ENCODE peak calls at places on chromosomes 3 and 15, in five cellular contexts. M is cardiac muscle cell, Z is osteoblast, U is H1, F is left ventricle myocardium inferior. Y is an unnamed sample. For H3K4me1, the result is how much of the 10 kb centered on the place peaks cover.

GRCh38 chr3:151171145-151171544 is 31.9 kb downstream of the GPR171 start:
- DNase-seq in F (no peak), M (no peak), Z (no peak), U (no peak), Y (no peak)

GRCh38 chr3:123027292-123028232 is at the start of gene SEMA5B:
- DNase-seq in M (peak), F (peak), Z (peak), U (no peak), Y (peak)

GRCh38 chr3:43425829-43426228 is 139.5 kb downstream of the SNRK start:
- DNase-seq in F (no peak), Z (no peak), U (no peak), M (no peak), Y (no peak)

GRCh38 chr3:108097326-108098035 is 6.7 kb upstream of the CD47 start:
- DNase-seq in F (no peak), M (no peak), Z (no peak), U (no peak), Y (no peak)

GRCh38 chr3:194072097-194072428 is 63.9 kb upstream of the HES1 start:
- DNase-seq in M (no peak), F (no peak), U (no peak), Z (no peak), Y (no peak)

GRCh38 chr3:127454968-127455367 is 135.6 kb downstream of the TPRA1 start:
- DNase-seq in F (no peak), M (no peak), Z (peak), U (no peak), Y (peak)

GRCh38 chr15:48112242-48112641 is 8.5 kb upstream of the SLC24A5 start:
- DNase-seq in M (peak), F (no peak), U (peak), Z (no peak), Y (no peak)

GRCh38 chr3:66101901-66102300 is 63.2 kb upstream of the MAGI1 start:
- DNase-seq in F (no peak), U (no peak), M (no peak), Z (no peak), Y (no peak)

GRCh38 chr15:48283361-48284157 is 47.7 kb upstream of the DUT start:
- DNase-seq in F (no peak), M (no peak), U (no peak), Z (no peak), Y (no peak)

GRCh38 chr3:170908235-170909116 is at the start of gene EIF5A2:
- DNase-seq in F (peak), M (peak), U (peak), Z (peak), Y (peak)
- H3K4me1 ChIP-seq in F (under half), M (under half), U (under half), Z (under half), Y (under half)

DNA sequence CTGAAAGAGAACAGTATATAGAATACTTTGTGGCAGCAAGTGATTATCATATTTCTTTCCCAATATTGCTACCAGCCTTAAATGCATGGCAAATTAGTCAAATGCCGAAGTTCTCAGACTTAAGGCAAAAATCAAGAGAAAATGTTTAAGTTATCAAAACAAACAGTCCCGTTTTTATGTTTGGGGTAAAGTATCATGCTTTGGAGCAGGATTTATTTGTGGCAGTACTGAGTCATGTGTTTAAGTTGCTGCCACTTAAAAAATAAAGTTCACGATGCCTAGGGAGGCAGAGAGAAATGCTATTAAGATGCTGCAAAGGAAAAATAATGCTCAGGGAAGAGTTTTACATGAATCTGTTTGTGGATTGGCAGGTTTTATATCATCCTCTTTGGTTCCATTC is 417.4 kb upstream of the MDFIC2 start:
- DNase-seq in M (no peak), F (no peak), Z (no peak), U (no peak), Y (no peak)
- H3K27ac ChIP-seq in M (no peak), F (no peak), Z (no peak), U (no peak), Y (no peak)

GRCh38 chr15:101175396-101175795 is 76.5 kb downstream of the CHSY1 start:
- DNase-seq in U (no peak), Z (no peak), F (no peak), M (no peak), Y (no peak)

GRCh38 chr15:101171954-101172353 is 79.9 kb downstream of the CHSY1 start:
- DNase-seq in U (no peak), Z (no peak), M (no peak), F (no peak), Y (no peak)

GRCh38 chr15:101172421-101173097 is 79.3 kb downstream of the CHSY1 start:
- DNase-seq in U (no peak), F (no peak), M (no peak), Z (no peak), Y (no peak)

GRCh38 chr15:101174152-101174920 is 77.5 kb downstream of the CHSY1 start:
- DNase-seq in F (no peak), Z (no peak), U (no peak), M (no peak), Y (no peak)

GRCh38 chr15:101173233-101174119 is 78.4 kb downstream of the CHSY1 start:
- DNase-seq in U (no peak), Z (no peak), F (no peak), M (no peak), Y (no peak)
- H3K4me1 ChIP-seq in U (under half), Z (under half), F (half or more), M (under half), Y (under half)

GRCh38 chr3:5035692-5036535 is 56.7 kb downstream of the BHLHE40 start:
- DNase-seq in Z (no peak), F (no peak), U (no peak), M (no peak), Y (no peak)
- H3K27ac ChIP-seq in Z (no peak), F (no peak), U (no peak), M (no peak), Y (no peak)

GRCh38 chr15:31362886-31363285 is 36.3 kb downstream of the KLF13 start:
- DNase-seq in Z (peak), M (no peak), U (no peak), F (no peak), Y (no peak)

GRCh38 chr15:31365655-31366127 is 39.1 kb downstream of the KLF13 start:
- DNase-seq in Z (peak), U (peak), F (peak), M (peak), Y (peak)

GRCh38 chr15:31365032-31365654 is 38.5 kb downstream of the KLF13 start:
- DNase-seq in F (peak), M (no peak), U (no peak), Z (peak), Y (no peak)

GRCh38 chr15:31366169-31366734 is 39.6 kb downstream of the KLF13 start:
- DNase-seq in M (no peak), F (peak), U (no peak), Z (peak), Y (no peak)

GRCh38 chr15:31364301-31365031 is 37.8 kb downstream of the KLF13 start:
- DNase-seq in F (peak), M (peak), Z (peak), U (no peak), Y (no peak)
- H3K4me1 ChIP-seq in F (half or more), M (half or more), Z (under half), U (half or more), Y (under half)

DNA sequence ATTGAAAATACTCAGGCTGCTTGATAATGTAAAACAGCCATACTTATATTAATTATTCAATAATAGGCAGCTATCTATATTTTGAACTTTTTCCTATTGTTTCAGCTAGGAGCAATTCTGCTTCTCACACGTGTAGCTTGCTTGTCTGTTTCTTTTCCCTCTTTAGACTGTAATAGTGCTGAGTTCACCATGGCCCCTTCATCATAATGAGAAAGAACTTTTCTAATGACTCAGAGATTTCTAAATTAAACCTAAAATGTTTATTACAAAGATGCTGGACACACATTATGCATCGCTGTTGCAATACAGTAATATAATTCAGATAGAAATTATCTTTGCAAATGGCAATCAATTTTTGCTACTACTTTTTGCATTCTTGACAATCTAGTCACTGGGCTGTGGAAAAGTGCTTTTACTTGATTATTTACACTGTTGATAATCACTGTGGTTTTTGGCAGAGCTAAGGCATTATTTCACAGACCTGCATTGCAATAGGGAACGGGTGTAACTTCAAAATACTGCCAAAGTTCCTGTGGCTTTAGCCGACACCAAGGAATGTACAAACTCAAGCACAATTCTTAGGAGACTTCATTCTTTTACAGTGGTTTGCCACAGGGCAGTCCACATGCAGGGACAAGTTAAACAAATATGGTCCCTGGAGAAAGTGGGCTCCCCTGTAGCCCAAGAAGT is 281.0 kb upstream of the TBL1XR1 start:
- DNase-seq in Z (peak), M (no peak), F (no peak), U (no peak), Y (no peak)
- H3K27ac ChIP-seq in Z (peak), M (no peak), F (peak), U (no peak), Y (no peak)

GRCh38 chr15:78767331-78767951 is 43.8 kb downstream of the ADAMTS7 start:
- DNase-seq in Z (peak), M (no peak), U (no peak), F (no peak), Y (peak)

GRCh38 chr15:78763796-78764241 is 47.4 kb downstream of the ADAMTS7 start:
- DNase-seq in U (no peak), Z (no peak), M (no peak), F (no peak), Y (peak)

GRCh38 chr15:78768096-78768495 is 43.2 kb downstream of the ADAMTS7 start:
- DNase-seq in M (no peak), F (no peak), Z (no peak), U (no peak), Y (peak)

GRCh38 chr15:78768531-78769408 is 42.5 kb downstream of the ADAMTS7 start:
- DNase-seq in M (no peak), U (no peak), F (no peak), Z (peak), Y (peak)

DNA sequence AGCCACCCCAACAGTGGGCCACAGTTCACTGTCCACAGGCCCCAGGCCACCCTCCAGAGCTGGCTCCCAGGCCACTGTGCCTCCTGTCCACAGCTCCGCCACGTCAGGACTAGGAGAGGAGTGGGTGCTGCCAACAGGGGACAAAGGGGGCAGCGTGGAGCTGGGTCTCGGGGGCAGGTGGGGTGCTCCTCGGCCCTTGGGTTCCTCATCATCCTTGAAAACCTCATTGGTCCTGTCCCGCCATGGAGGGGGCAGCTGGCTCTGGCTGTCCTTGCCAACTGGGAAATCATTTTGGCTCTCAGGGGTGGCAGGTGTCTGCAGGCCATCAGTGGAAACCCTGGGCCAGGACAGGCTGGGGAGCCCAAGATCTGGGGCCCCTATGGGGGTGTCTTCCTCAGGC is 45.2 kb downstream of the ADAMTS7 start:
- DNase-seq in F (no peak), M (no peak), U (no peak), Z (no peak), Y (peak)
- H3K4me1 ChIP-seq in F (under half), M (under half), U (under half), Z (under half), Y (under half)

GRCh38 chr3:185797108-185797881 is 27.5 kb downstream of the IGF2BP2 start:
- DNase-seq in U (no peak), Z (peak), M (no peak), F (no peak), Y (no peak)
- H3K27ac ChIP-seq in U (no peak), Z (peak), M (peak), F (no peak), Y (no peak)

DNA sequence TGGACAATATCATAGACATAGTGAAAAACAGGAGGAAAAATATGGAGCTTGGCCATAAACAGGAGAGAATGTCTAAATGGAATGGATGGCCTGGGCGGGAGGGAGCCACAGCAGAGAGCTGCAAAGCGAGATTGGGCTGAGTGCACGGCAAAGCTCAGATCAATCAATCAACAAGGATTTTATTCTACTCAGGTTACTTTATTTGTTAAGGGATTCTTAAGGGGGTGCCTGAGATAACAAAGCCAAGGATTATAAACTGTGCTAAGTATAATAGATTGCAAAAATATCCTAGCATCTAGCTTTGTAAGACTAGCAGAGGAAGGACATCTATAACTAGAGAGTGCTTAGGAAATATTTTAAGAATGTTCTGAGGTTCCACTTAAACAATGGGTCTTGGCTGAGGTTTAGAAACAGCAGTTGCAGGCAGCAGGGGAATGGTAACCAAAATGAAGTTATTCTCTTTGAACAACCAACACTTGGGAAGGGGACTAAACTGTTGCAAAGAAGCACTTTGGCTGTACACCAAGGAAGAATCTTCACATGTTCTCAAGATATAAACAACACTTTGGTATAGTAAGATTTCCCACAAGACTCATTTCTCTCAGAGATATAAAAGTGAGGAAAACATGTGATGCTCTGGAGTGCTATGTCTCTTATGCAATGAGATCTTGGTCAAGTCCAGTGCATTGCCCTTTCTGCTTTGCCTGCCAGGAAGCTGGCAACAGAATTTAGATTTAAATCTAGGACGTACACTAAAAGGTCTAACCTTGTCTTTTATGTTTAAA is 35.5 kb downstream of the TMEM212 start:
- DNase-seq in U (no peak), F (no peak), Z (no peak), M (no peak), Y (no peak)
- H3K4me1 ChIP-seq in U (under half), F (under half), Z (under half), M (under half), Y (under half)